ENCODE peak calls at places on chromosomes 13 and 19, in six cellular contexts. E is D341Med; O is GM23338; F is frontal cortex; G is EH; X is stimulated activated CD4-positive, alpha-beta T cell treated with anti-CD3 and anti-CD28 coated beads, Interleukin-12 subunit alpha, Interleukin-12 subunit beta, amount 100 ng/mL, for 24 hours. K is an unnamed sample.

GRCh38 chr13:99969934-99970760 is 1.4 kb downstream of the ZIC5 start:
- DNase-seq in E (peak; percentile 75), O (peak; percentile 84), F (peak; percentile 49), G (no peak), X (no peak), K (no peak)

GRCh38 chr13:46544208-46544607 is 8.8 kb upstream of the LRCH1 start:
- DNase-seq in E (no peak), O (no peak), F (no peak), G (no peak), X (no peak), K (no peak)

GRCh38 chr19:19538767-19539166 is 702 bp downstream of the CILP2 start:
- DNase-seq in E (no peak), O (peak; percentile 40), F (peak; percentile 47), G (peak; percentile 29), X (no peak), K (no peak)

GRCh38 chr19:47595937-47596336 is 13.0 kb upstream of the BICRA start:
- DNase-seq in E (no peak), O (no peak), F (no peak), G (no peak), X (no peak), K (no peak)

GRCh38 chr19:52188822-52189744 is 769 bp upstream of the PPP2R1A start:
- DNase-seq in E (peak; percentile 92), O (peak; percentile 66), F (no peak), G (no peak), X (no peak), K (peak; percentile 42)

GRCh38 chr19:48623556-48624066 is 4.3 kb downstream of the SPHK2 start:
- DNase-seq in E (no peak), O (no peak), F (no peak), G (no peak), X (no peak), K (no peak)

GRCh38 chr13:104641309-104641708 is 1575.1 kb upstream of the SLC10A2 start:
- DNase-seq in E (no peak), O (no peak), F (no peak), G (no peak), X (no peak), K (no peak)

GRCh38 chr13:90428522-90429210 is 918.8 kb upstream of the MIR17HG start:
- DNase-seq in E (no peak), O (no peak), F (no peak), G (no peak), X (no peak), K (no peak)

GRCh38 chr19:18503971-18504885 is 17.6 kb downstream of the ELL start:
- DNase-seq in E (no peak), O (no peak), F (no peak), G (no peak), X (no peak), K (no peak)

GRCh38 chr13:40563350-40564125 is 102.9 kb downstream of the FOXO1 start:
- DNase-seq in E (no peak), O (no peak), F (no peak), G (no peak), X (no peak), K (no peak)

GRCh38 chr13:104289400-104289799 is 1223.2 kb upstream of the SLC10A2 start:
- DNase-seq in E (no peak), O (no peak), F (no peak), G (no peak), X (no peak), K (no peak)

GRCh38 chr19:38255759-38256052 is 468 bp downstream of the PPP1R14A start:
- DNase-seq in E (no peak), O (peak; percentile 41), F (no peak), G (no peak), X (no peak), K (no peak)

GRCh38 chr13:72244788-72245187 is 377.8 kb upstream of the DACH1 start:
- DNase-seq in E (no peak), O (no peak), F (no peak), G (no peak), X (no peak), K (no peak)

GRCh38 chr19:16376649-16377048 is 52.0 kb downstream of the KLF2 start:
- DNase-seq in E (peak; percentile 80), O (peak; percentile 82), F (no peak), G (no peak), X (no peak), K (no peak)

GRCh38 chr13:20435616-20436368 is 89.9 kb downstream of the CRYL1 start:
- DNase-seq in E (no peak), O (peak; percentile 73), F (no peak), G (no peak), X (no peak), K (no peak)

GRCh38 chr19:4294389-4294788 is 7.8 kb downstream of the TMIGD2 start:
- DNase-seq in E (no peak), O (peak; percentile 50), F (no peak), G (no peak), X (no peak), K (no peak)

GRCh38 chr19:2630352-2631001 is 72.0 kb downstream of the GNG7 start:
- DNase-seq in E (no peak), O (no peak), F (no peak), G (no peak), X (no peak), K (no peak)

GRCh38 chr19:35211545-35212230 is 16.9 kb downstream of the FAM187B start:
- DNase-seq in E (no peak), O (no peak), F (no peak), G (no peak), X (no peak), K (no peak)

GRCh38 chr19:3397266-3398022 is 31.1 kb downstream of the NFIC start:
- DNase-seq in E (peak; percentile 60), O (peak; percentile 60), F (no peak), G (no peak), X (no peak), K (peak; percentile 57)

GRCh38 chr13:75864718-75865117 is 228.6 kb downstream of the LMO7 start:
- DNase-seq in E (no peak), O (no peak), F (no peak), G (peak; percentile 57), X (no peak), K (no peak)

GRCh38 chr13:63696055-63696454 is 2280.4 kb upstream of the PCDH20 start:
- DNase-seq in E (no peak), O (no peak), F (no peak), G (peak; percentile 36), X (no peak), K (no peak)

GRCh38 chr19:53647792-53648191 is 16.0 kb downstream of the DPRX start:
- DNase-seq in E (no peak), O (no peak), F (no peak), G (no peak), X (no peak), K (no peak)

GRCh38 chr19:14023404-14024235 is 4.3 kb upstream of the RLN3 start:
- DNase-seq in E (peak; percentile 43), O (peak; percentile 90), F (no peak), G (peak; percentile 46), X (no peak), K (no peak)

K was measured in hypothalamus.